ENCODE peak calls at places on chromosomes 11 and 22, in ten cellular contexts. P is pancreas, Z is vagina, R is stomach, U is cardiac fibroblast, I is epithelial cell of esophagus, X is A673, Y is OCI-LY7, S is brain microvascular endothelial cell, B is cardiac muscle cell. T is an unnamed sample.

GRCh38 chr11:72072348-72072747 is 8.0 kb downstream of the NUMA1 start:
- DNase-seq in Y (peak), B (no peak), U (peak), Z (no peak), S (peak), R (no peak), P (no peak), X (peak), I (peak), T (no peak)

GRCh38 chr11:109983358-109983757 is 109.8 kb upstream of the ZC3H12C start:
- DNase-seq in P (no peak), I (no peak), Y (no peak), X (no peak), B (no peak), U (no peak), Z (no peak), R (no peak), S (no peak), T (no peak)

GRCh38 chr22:23038334-23038642 is 32.0 kb upstream of the GNAZ start:
- DNase-seq in I (no peak), S (no peak), Z (no peak), R (no peak), Y (no peak), P (no peak), B (no peak), U (no peak), X (no peak), T (no peak)

GRCh38 chr11:37630866-37631265 is 1032.8 kb upstream of the RAG2 start:
- DNase-seq in U (no peak), P (no peak), S (no peak), I (no peak), B (no peak), X (no peak), Z (no peak), R (no peak), Y (no peak), T (no peak)

GRCh38 chr22:50218153-50218995 is 17.6 kb downstream of the SELENOO start:
- DNase-seq in S (no peak), U (no peak), R (no peak), P (peak), B (peak), Y (no peak), I (peak), X (no peak), Z (no peak), T (no peak)

GRCh38 chr11:10456519-10456918 is 1.5 kb downstream of the AMPD3 start:
- DNase-seq in Z (peak), R (no peak), U (no peak), S (no peak), X (no peak), P (no peak), Y (peak), B (no peak), I (no peak), T (no peak)

GRCh38 chr22:20141186-20142077 is 9.4 kb downstream of the CCDC188 start:
- DNase-seq in P (no peak), B (no peak), I (no peak), Z (no peak), S (peak), X (no peak), U (peak), Y (no peak), R (no peak), T (peak)

GRCh38 chr22:49933236-49933921 is 14.9 kb downstream of the CRELD2 start:
- DNase-seq in B (no peak), I (no peak), X (no peak), R (peak), S (no peak), Z (peak), Y (no peak), U (no peak), P (peak), T (no peak)

GRCh38 chr22:45008853-45009751 is 703 bp downstream of the PHF21B start:
- DNase-seq in U (peak), X (peak), R (no peak), S (no peak), Y (peak), Z (no peak), I (peak), P (no peak), B (peak), T (no peak)

GRCh38 chr11:8290122-8290810 is 26.6 kb upstream of the LMO1 start:
- DNase-seq in I (no peak), R (no peak), S (no peak), U (no peak), X (no peak), Y (no peak), B (no peak), P (no peak), Z (peak), T (no peak)

GRCh38 chr11:75950141-75950540 is 135.1 kb downstream of the UVRAG start:
- DNase-seq in B (no peak), R (no peak), X (no peak), S (no peak), Y (no peak), Z (no peak), I (no peak), U (no peak), P (no peak), T (no peak)

GRCh38 chr11:90204832-90205646 is 17.8 kb downstream of the CHORDC1 start:
- DNase-seq in R (no peak), S (peak), Z (no peak), Y (peak), B (peak), X (peak), P (no peak), U (peak), I (peak), T (no peak)

GRCh38 chr11:88779551-88779950 is 286.2 kb downstream of the GRM5 start:
- DNase-seq in S (peak), P (no peak), U (peak), R (no peak), I (peak), X (no peak), Y (no peak), Z (no peak), B (no peak), T (peak)

GRCh38 chr11:12223771-12224536 is 113.6 kb downstream of the MICAL2 start:
- DNase-seq in I (peak), R (no peak), Z (no peak), Y (no peak), P (no peak), X (no peak), S (no peak), B (no peak), U (no peak), T (no peak)

GRCh38 chr22:32564170-32565001 is 89.8 kb downstream of the FBXO7 start:
- DNase-seq in Y (no peak), S (peak), X (no peak), U (peak), Z (no peak), B (no peak), I (peak), P (no peak), R (no peak), T (no peak)

GRCh38 chr11:64867748-64868462 is 10.5 kb downstream of the EHD1 start:
- DNase-seq in I (peak), P (no peak), X (no peak), S (no peak), R (no peak), B (no peak), Y (no peak), U (no peak), Z (no peak), T (no peak)

GRCh38 chr11:120210651-120211521 is at the start of gene OAF:
- DNase-seq in I (peak), B (peak), U (peak), X (peak), S (peak), R (peak), Z (no peak), Y (peak), P (peak), T (no peak)

GRCh38 chr11:134030853-134031252 is 38.0 kb upstream of the JAM3 start:
- DNase-seq in X (no peak), I (no peak), B (peak), Z (no peak), U (no peak), Y (no peak), S (no peak), R (no peak), P (no peak), T (no peak)

GRCh38 chr11:5226732-5227327 is at the start of gene HBB:
- DNase-seq in Y (no peak), X (no peak), B (no peak), I (peak), P (no peak), R (no peak), Z (no peak), U (no peak), S (no peak), T (no peak)

GRCh38 chr22:46370584-46371373 is 35.3 kb downstream of the TRMU start:
- DNase-seq in Y (no peak), P (peak), S (no peak), U (no peak), R (no peak), X (no peak), Z (no peak), B (no peak), I (no peak), T (no peak)

GRCh38 chr11:120326228-120326627 is 1.1 kb downstream of the TLCD5 start:
- DNase-seq in P (no peak), U (peak), X (no peak), Z (no peak), I (no peak), R (no peak), S (peak), Y (no peak), B (no peak), T (no peak)

GRCh38 chr11:97894978-97895377 is 1125.8 kb upstream of the CNTN5 start:
- DNase-seq in S (no peak), U (no peak), R (no peak), I (no peak), Z (no peak), Y (no peak), X (no peak), B (no peak), P (no peak), T (no peak)

GRCh38 chr11:118921121-118921928 is 4.4 kb downstream of the BCL9L start:
- DNase-seq in U (peak), P (peak), S (peak), R (no peak), Y (no peak), I (peak), Z (peak), B (no peak), X (peak), T (no peak)

GRCh38 chr22:20174785-20175596 is 24.1 kb upstream of the CCDC188 start:
- DNase-seq in S (no peak), B (peak), R (no peak), U (peak), X (no peak), P (no peak), I (no peak), Y (no peak), Z (no peak), T (no peak)

GRCh38 chr11:65663634-65664200 is 1.0 kb upstream of the RELA start:
- DNase-seq in R (peak), S (no peak), Z (peak), U (peak), B (no peak), X (no peak), P (peak), I (peak), Y (peak), T (no peak)

GRCh38 chr22:49929553-49929979 is 11.1 kb downstream of the CRELD2 start:
- DNase-seq in I (peak), B (peak), Y (peak), R (peak), P (peak), X (peak), S (no peak), Z (no peak), U (peak), T (no peak)

GRCh38 chr11:63837027-63837688 is 1.8 kb upstream of the MARK2 start:
- DNase-seq in U (peak), I (peak), B (peak), P (peak), X (peak), Z (no peak), R (peak), S (peak), Y (peak), T (no peak)

GRCh38 chr11:10072142-10072541 is 221.9 kb downstream of the SBF2 start:
- DNase-seq in R (no peak), X (no peak), B (no peak), Y (no peak), U (peak), Z (no peak), I (no peak), S (no peak), P (no peak), T (no peak)

GRCh38 chr22:43478621-43479285 is 66.9 kb downstream of the MPPED1 start:
- DNase-seq in Z (no peak), I (no peak), X (no peak), U (no peak), Y (no peak), B (no peak), R (no peak), S (no peak), P (no peak), T (no peak)

GRCh38 chr11:124877631-124878496 is 12.6 kb downstream of the ROBO3 start:
- DNase-seq in U (no peak), S (no peak), Y (no peak), B (no peak), Z (no peak), I (no peak), R (no peak), P (no peak), X (no peak), T (no peak)

GRCh38 chr11:64571410-64572091 is 19.5 kb upstream of the SLC22A12 start:
- DNase-seq in R (no peak), I (peak), S (no peak), X (no peak), Z (no peak), P (no peak), U (peak), Y (no peak), B (no peak), T (no peak)

GRCh38 chr11:1302041-1302460 is 7.4 kb downstream of the TOLLIP start:
- DNase-seq in P (peak), R (peak), S (no peak), Z (peak), X (no peak), I (no peak), Y (no peak), U (no peak), B (no peak), T (no peak)

GRCh38 chr22:50577697-50577986 is 585 bp downstream of the CPT1B start:
- DNase-seq in S (no peak), Z (no peak), P (no peak), X (no peak), I (no peak), U (no peak), R (no peak), Y (no peak), B (no peak), T (no peak)

GRCh38 chr11:70854891-70855556 is 397.4 kb downstream of the SHANK2 start:
- DNase-seq in I (no peak), Z (no peak), B (peak), S (no peak), P (no peak), R (no peak), X (no peak), U (no peak), Y (no peak), T (no peak)

DNA sequence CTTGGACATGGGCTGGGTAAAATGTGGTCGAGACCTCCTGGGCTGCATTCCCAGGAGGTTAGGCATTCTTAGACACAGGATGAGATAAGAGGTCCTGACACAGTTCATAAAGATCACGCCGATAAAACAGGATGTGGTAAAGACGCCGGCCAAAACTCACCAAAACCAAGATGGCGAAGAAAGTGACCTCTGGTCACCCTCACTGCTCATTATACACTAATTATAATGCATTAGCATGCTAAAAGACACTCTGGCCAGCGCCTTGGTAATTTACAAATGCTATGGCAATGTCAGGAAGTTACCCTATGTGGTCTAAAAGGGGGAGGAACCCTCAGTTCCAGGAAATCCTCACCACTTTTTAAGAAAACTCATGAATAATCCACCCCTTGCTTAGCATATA is 983.3 kb downstream of the OPCML start:
- DNase-seq in S (no peak), Z (no peak), B (no peak), X (no peak), I (no peak), P (no peak), R (no peak), U (no peak), Y (no peak), T (no peak)
- TF ChIP-seq CTCF in S (no peak), Z (no peak), B (no peak), X (no peak), I (no peak), P (no peak), R (no peak), U (no peak), Y (no peak), T (no peak)

GRCh38 chr11:44176541-44177213 is 81.2 kb downstream of the EXT2 start:
- DNase-seq in Y (no peak), B (no peak), Z (no peak), I (no peak), S (no peak), U (no peak), R (no peak), X (no peak), P (no peak), T (no peak)
- TF ChIP-seq CTCF in Y (no peak), B (no peak), Z (no peak), I (no peak), S (no peak), U (no peak), R (no peak), X (no peak), P (no peak), T (no peak)

GRCh38 chr22:28711341-28711740 is 30.3 kb downstream of the CHEK2 start:
- DNase-seq in Y (no peak), Z (no peak), R (no peak), X (no peak), U (no peak), S (no peak), I (no peak), B (no peak), P (no peak), T (no peak)
- TF ChIP-seq CTCF in Y (no peak), Z (no peak), R (no peak), X (no peak), U (no peak), S (no peak), I (no peak), B (no peak), P (no peak), T (no peak)

GRCh38 chr11:61290905-61291690 is 4.0 kb downstream of the VWCE start:
- DNase-seq in U (no peak), B (no peak), P (no peak), X (no peak), S (no peak), Z (no peak), Y (no peak), I (no peak), R (no peak), T (no peak)
- TF ChIP-seq CTCF in U (no peak), B (peak), P (no peak), X (peak), S (peak), Z (no peak), Y (peak), I (no peak), R (no peak), T (no peak)